ENCODE peak calls at places on chromosome 13, in six cellular contexts. L is stimulated activated CD4-positive, alpha-beta T cell treated with anti-CD3 and anti-CD28 coated beads, TNF-alpha, amount 100 ng/mL, for 48 hours; J is germinal center; W is stimulated activated CD8-positive, alpha-beta memory T cell treated with anti-CD3 and anti-CD28 coated beads, Interleukin-7, amount 100 ng/mL, for 1 hour; Q is NCI-H1105; V is stimulated activated naive CD4-positive, alpha-beta T cell. O is an unnamed sample.

GRCh38 chr13:34364633-34365032 is 546.7 kb downstream of the RFC3 start:
- DNase-seq in L (no peak), V (no peak), Q (no peak), J (no peak), W (no peak), O (no peak)

GRCh38 chr13:109869312-109870237 is 83.2 kb upstream of the IRS2 start:
- DNase-seq in J (no peak), L (peak; percentile 1), W (no peak), V (no peak), Q (peak; percentile 98), O (peak; percentile 96)

GRCh38 chr13:36998624-36999041 is 507 bp downstream of the ALG5 start:
- DNase-seq in W (no peak), J (peak; percentile 13), V (no peak), L (no peak), Q (peak; percentile 10), O (no peak)

GRCh38 chr13:30466358-30466714 is 600 bp upstream of the HMGB1 start:
- DNase-seq in L (peak; percentile 21), W (no peak), V (no peak), J (peak; percentile 23), Q (no peak), O (no peak)

GRCh38 chr13:45439781-45440462 is 21.7 kb upstream of the SLC25A30 start:
- DNase-seq in Q (no peak), W (no peak), V (no peak), L (no peak), J (no peak), O (no peak)

GRCh38 chr13:59483441-59484116 is 680.1 kb downstream of the DIAPH3 start:
- DNase-seq in V (no peak), L (no peak), W (no peak), J (no peak), Q (no peak), O (no peak)

GRCh38 chr13:79647518-79647917 is 166.6 kb downstream of the NDFIP2 start:
- DNase-seq in J (no peak), L (no peak), V (no peak), W (no peak), Q (peak; percentile 82), O (peak; percentile 95)

GRCh38 chr13:38670627-38671026 is 16.2 kb upstream of the FREM2 start:
- DNase-seq in Q (no peak), W (no peak), J (no peak), V (no peak), L (no peak), O (no peak)

GRCh38 chr13:112966776-112967175 is 2.2 kb upstream of the MCF2L start:
- DNase-seq in W (no peak), L (no peak), J (no peak), V (no peak), Q (no peak), O (no peak)

GRCh38 chr13:31043891-31044657 is 111.6 kb downstream of the TEX26 start:
- DNase-seq in L (peak; percentile 67), W (peak; percentile 63), J (peak; percentile 82), Q (peak; percentile 67), V (peak; percentile 76), O (peak; percentile 67)

GRCh38 chr13:36275190-36276002 is 22.2 kb downstream of the CCDC169 start:
- DNase-seq in W (no peak), V (no peak), L (no peak), J (no peak), Q (peak; percentile 37), O (peak; percentile 29)

GRCh38 chr13:113411216-113412023 is 41.9 kb downstream of the ADPRHL1 start:
- DNase-seq in Q (no peak), J (no peak), V (no peak), W (no peak), L (no peak), O (no peak)

GRCh38 chr13:36142735-36143134 is 11.6 kb upstream of the DCLK1 start:
- DNase-seq in W (no peak), L (no peak), V (no peak), Q (no peak), J (no peak), O (no peak)

GRCh38 chr13:82747331-82747730 is 1134.9 kb downstream of the SLITRK1 start:
- DNase-seq in V (no peak), L (no peak), Q (no peak), J (no peak), W (no peak), O (no peak)

GRCh38 chr13:59319276-59319675 is 844.5 kb downstream of the DIAPH3 start:
- DNase-seq in J (no peak), L (no peak), V (no peak), W (no peak), Q (no peak), O (no peak)

GRCh38 chr13:59665736-59666135 is 498.0 kb downstream of the DIAPH3 start:
- DNase-seq in Q (no peak), L (no peak), J (no peak), W (no peak), V (no peak), O (no peak)

GRCh38 chr13:109933476-109933875 is 147.1 kb upstream of the IRS2 start:
- DNase-seq in Q (no peak), V (no peak), W (no peak), L (no peak), J (no peak), O (no peak)

GRCh38 chr13:112120031-112120373 is 53.1 kb downstream of the SOX1 start:
- DNase-seq in W (no peak), Q (no peak), L (no peak), V (no peak), J (no peak), O (no peak)

GRCh38 chr13:113785051-113786010 is 26.3 kb downstream of the TMEM255B start:
- DNase-seq in V (no peak), L (no peak), Q (no peak), J (no peak), W (no peak), O (no peak)

GRCh38 chr13:88000787-88001186 is 329.6 kb downstream of the SLITRK5 start:
- DNase-seq in V (no peak), Q (no peak), J (no peak), L (no peak), W (no peak), O (no peak)

GRCh38 chr13:94325148-94325528 is 154.3 kb downstream of the DCT start:
- DNase-seq in L (no peak), W (no peak), Q (no peak), V (no peak), J (no peak), O (no peak)

GRCh38 chr13:24217601-24218281 is 57.2 kb downstream of the SPATA13 start:
- DNase-seq in J (no peak), L (no peak), W (no peak), Q (no peak), V (no peak), O (no peak)

GRCh38 chr13:114078501-114079451 is 53.6 kb downstream of the RASA3 start:
- DNase-seq in V (no peak), Q (no peak), L (no peak), W (no peak), J (no peak), O (no peak)

GRCh38 chr13:19940106-19940505 is 18.4 kb upstream of the ZMYM2 start:
- DNase-seq in V (no peak), Q (no peak), W (no peak), J (no peak), L (no peak), O (no peak)

GRCh38 chr13:50073340-50073739 is 58.1 kb downstream of the KCNRG start:
- DNase-seq in W (no peak), Q (no peak), V (no peak), L (no peak), J (no peak), O (no peak)

GRCh38 chr13:53336441-53337160 is 308.0 kb downstream of the OLFM4 start:
- DNase-seq in J (no peak), Q (no peak), L (no peak), W (no peak), V (no peak), O (no peak)

GRCh38 chr13:23728807-23729206 is 158.6 kb downstream of the TNFRSF19 start:
- DNase-seq in J (no peak), V (no peak), W (no peak), L (no peak), Q (no peak), O (no peak)

GRCh38 chr13:42363941-42364612 is 92.1 kb downstream of the AKAP11 start:
- DNase-seq in V (no peak), Q (no peak), J (no peak), L (no peak), W (no peak), O (no peak)

GRCh38 chr13:66623129-66623528 is 607.0 kb downstream of the PCDH9 start:
- DNase-seq in W (no peak), L (no peak), Q (no peak), J (no peak), V (no peak), O (no peak)

GRCh38 chr13:79466852-79467251 is 14.1 kb upstream of the NDFIP2 start:
- DNase-seq in L (no peak), J (no peak), W (no peak), Q (no peak), V (no peak), O (no peak)

GRCh38 chr13:43023244-43023931 is at the start of gene DNAJC15:
- DNase-seq in W (peak; percentile 55), Q (no peak), V (peak; percentile 88), L (peak; percentile 68), J (peak; percentile 82), O (no peak)

GRCh38 chr13:73107459-73107858 is 48.7 kb downstream of the KLF5 start:
- DNase-seq in W (no peak), V (no peak), J (no peak), Q (no peak), L (no peak), O (no peak)